ENCODE peak calls at places on chromosomes 3 and 15, in four cellular contexts. One of them, this sample, is unnamed. For H3K4me1, the result is how much of the 10 kb centered on the place peaks cover.

GRCh38 chr15:82021021-82021420 is 24.8 kb downstream of the MEX3B start:
- DNase-seq in CD8-positive, alpha-beta memory T cell: no peak
- DNase-seq in SK-N-SH: no peak
- DNase-seq in SJSA1: no peak
- DNase-seq in this sample: no peak

GRCh38 chr3:180617049-180617448 is 15.1 kb downstream of the TTC14 start:
- DNase-seq in CD8-positive, alpha-beta memory T cell: no peak
- DNase-seq in SK-N-SH: no peak
- DNase-seq in SJSA1: no peak
- DNase-seq in this sample: no peak

GRCh38 chr15:81410318-81410753 is 36.3 kb upstream of the TMC3 start:
- DNase-seq in CD8-positive, alpha-beta memory T cell: peak
- DNase-seq in SK-N-SH: peak
- DNase-seq in SJSA1: peak
- DNase-seq in this sample: no peak

GRCh38 chr3:9809615-9810356 is at the start of gene TTLL3:
- DNase-seq in CD8-positive, alpha-beta memory T cell: peak
- DNase-seq in SK-N-SH: peak
- DNase-seq in SJSA1: peak
- DNase-seq in this sample: peak

GRCh38 chr3:55189359-55189801 is 261.5 kb upstream of the LRTM1 start:
- DNase-seq in CD8-positive, alpha-beta memory T cell: no peak
- DNase-seq in SK-N-SH: no peak
- DNase-seq in SJSA1: peak
- DNase-seq in this sample: no peak

GRCh38 chr15:70111203-70112017 is 13.7 kb upstream of the TLE3 start:
- DNase-seq in CD8-positive, alpha-beta memory T cell: no peak
- DNase-seq in SK-N-SH: peak
- DNase-seq in SJSA1: peak
- DNase-seq in this sample: peak

GRCh38 chr3:34678580-34678979 is 880.1 kb downstream of the PDCD6IP start:
- DNase-seq in CD8-positive, alpha-beta memory T cell: no peak
- DNase-seq in SK-N-SH: no peak
- DNase-seq in SJSA1: no peak
- DNase-seq in this sample: no peak

GRCh38 chr15:100710213-100710612 is 107.8 kb downstream of the ASB7 start:
- DNase-seq in CD8-positive, alpha-beta memory T cell: no peak
- DNase-seq in SK-N-SH: no peak
- DNase-seq in SJSA1: no peak
- DNase-seq in this sample: no peak

GRCh38 chr15:70027518-70027917 is 70.2 kb downstream of the TLE3 start:
- DNase-seq in CD8-positive, alpha-beta memory T cell: no peak
- DNase-seq in SK-N-SH: no peak
- DNase-seq in SJSA1: no peak
- DNase-seq in this sample: no peak

GRCh38 chr3:105222568-105223093 is 144.1 kb upstream of the ALCAM start:
- DNase-seq in CD8-positive, alpha-beta memory T cell: no peak
- DNase-seq in SK-N-SH: no peak
- DNase-seq in SJSA1: no peak
- DNase-seq in this sample: no peak

GRCh38 chr3:132660745-132661067 is 577 bp downstream of the UBA5 start:
- DNase-seq in CD8-positive, alpha-beta memory T cell: no peak
- DNase-seq in SK-N-SH: peak
- DNase-seq in SJSA1: no peak
- DNase-seq in this sample: no peak

GRCh38 chr3:174937488-174937887 is 78.4 kb downstream of the NAALADL2 start:
- DNase-seq in CD8-positive, alpha-beta memory T cell: no peak
- DNase-seq in SK-N-SH: no peak
- DNase-seq in SJSA1: no peak
- DNase-seq in this sample: no peak

GRCh38 chr3:40616420-40616819 is 91.7 kb downstream of the ZNF621 start:
- DNase-seq in CD8-positive, alpha-beta memory T cell: no peak
- DNase-seq in SK-N-SH: peak
- DNase-seq in SJSA1: no peak
- DNase-seq in this sample: no peak

GRCh38 chr3:196049567-196050122 is 32.2 kb downstream of the TFRC start:
- DNase-seq in CD8-positive, alpha-beta memory T cell: no peak
- DNase-seq in SK-N-SH: no peak
- DNase-seq in SJSA1: no peak
- DNase-seq in this sample: no peak

GRCh38 chr15:61661791-61662190 is 398.5 kb downstream of the VPS13C start:
- DNase-seq in CD8-positive, alpha-beta memory T cell: no peak
- DNase-seq in SK-N-SH: no peak
- DNase-seq in SJSA1: no peak
- DNase-seq in this sample: no peak

GRCh38 chr15:90597477-90598052 is 67.8 kb downstream of the CRTC3 start:
- DNase-seq in CD8-positive, alpha-beta memory T cell: peak
- DNase-seq in SK-N-SH: no peak
- DNase-seq in SJSA1: no peak
- DNase-seq in this sample: no peak

GRCh38 chr15:88785217-88785616 is 18.0 kb upstream of the ACAN start:
- DNase-seq in CD8-positive, alpha-beta memory T cell: no peak
- DNase-seq in SK-N-SH: no peak
- DNase-seq in SJSA1: no peak
- DNase-seq in this sample: no peak

GRCh38 chr3:150177673-150178378 is 207.1 kb upstream of the PFN2 start:
- DNase-seq in CD8-positive, alpha-beta memory T cell: no peak
- DNase-seq in SK-N-SH: no peak
- DNase-seq in SJSA1: no peak
- DNase-seq in this sample: no peak

GRCh38 chr15:40098489-40099261 is 10.0 kb downstream of the BMF start:
- DNase-seq in CD8-positive, alpha-beta memory T cell: peak
- DNase-seq in SK-N-SH: peak
- DNase-seq in SJSA1: peak
- DNase-seq in this sample: peak
- H3K4me1 ChIP-seq in CD8-positive, alpha-beta memory T cell: under half
- H3K4me1 ChIP-seq in SK-N-SH: half or more
- H3K4me1 ChIP-seq in SJSA1: half or more
- H3K4me1 ChIP-seq in this sample: half or more

GRCh38 chr15:52529940-52530339 is 1.3 kb upstream of the MYO5A start:
- DNase-seq in CD8-positive, alpha-beta memory T cell: no peak
- DNase-seq in SK-N-SH: no peak
- DNase-seq in SJSA1: no peak
- DNase-seq in this sample: no peak
- H3K4me3 ChIP-seq in CD8-positive, alpha-beta memory T cell: peak
- H3K4me3 ChIP-seq in SK-N-SH: peak
- H3K4me3 ChIP-seq in SJSA1: no peak
- H3K4me3 ChIP-seq in this sample: no peak

GRCh38 chr3:152973575-152973974 is 138.6 kb downstream of the P2RY1 start:
- DNase-seq in CD8-positive, alpha-beta memory T cell: no peak
- DNase-seq in SK-N-SH: no peak
- DNase-seq in SJSA1: no peak
- DNase-seq in this sample: no peak

GRCh38 chr3:152970851-152971250 is 135.9 kb downstream of the P2RY1 start:
- DNase-seq in CD8-positive, alpha-beta memory T cell: no peak
- DNase-seq in SK-N-SH: no peak
- DNase-seq in SJSA1: no peak
- DNase-seq in this sample: no peak

GRCh38 chr3:152971880-152972279 is 136.9 kb downstream of the P2RY1 start:
- DNase-seq in CD8-positive, alpha-beta memory T cell: no peak
- DNase-seq in SK-N-SH: no peak
- DNase-seq in SJSA1: no peak
- DNase-seq in this sample: no peak

GRCh38 chr3:152968388-152969024 is 133.6 kb downstream of the P2RY1 start:
- DNase-seq in CD8-positive, alpha-beta memory T cell: no peak
- DNase-seq in SK-N-SH: no peak
- DNase-seq in SJSA1: peak
- DNase-seq in this sample: no peak

DNA sequence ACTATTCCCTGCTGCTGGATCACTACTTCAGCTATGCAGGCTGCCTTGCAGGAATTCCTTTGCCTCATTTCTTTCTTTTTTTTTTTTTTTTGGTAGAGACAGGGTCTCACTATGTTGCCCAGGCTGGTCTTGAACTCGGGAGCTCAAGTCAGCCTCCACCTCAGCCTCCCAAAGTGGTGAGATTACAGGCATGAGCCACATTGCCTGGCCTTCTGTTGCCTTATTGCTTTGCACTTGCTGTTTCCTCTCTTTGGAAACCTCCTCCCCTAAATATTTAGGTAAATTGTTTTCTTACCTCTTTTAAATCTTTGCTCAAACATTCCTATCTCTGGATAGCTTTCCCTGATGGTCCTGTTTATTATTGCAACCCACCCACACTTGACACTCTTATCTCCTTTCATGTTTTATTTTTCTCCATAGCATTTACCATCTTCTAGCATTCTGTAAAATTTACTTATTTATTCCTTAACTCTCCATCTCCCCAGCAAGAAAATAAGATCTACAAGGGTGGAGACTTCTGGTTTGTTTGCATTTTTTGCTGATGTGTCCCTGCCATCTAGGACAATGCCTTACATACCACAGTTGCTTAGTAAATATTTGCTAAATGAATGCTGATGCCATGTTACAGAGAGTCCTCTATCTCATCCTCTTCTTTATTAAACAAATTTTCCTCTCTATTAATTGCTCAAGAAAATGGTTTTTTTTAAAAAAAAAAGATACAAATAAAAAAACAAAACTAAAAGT is 134.8 kb downstream of the P2RY1 start:
- DNase-seq in CD8-positive, alpha-beta memory T cell: no peak
- DNase-seq in SK-N-SH: no peak
- DNase-seq in SJSA1: peak
- DNase-seq in this sample: no peak
- H3K4me1 ChIP-seq in CD8-positive, alpha-beta memory T cell: under half
- H3K4me1 ChIP-seq in SK-N-SH: under half
- H3K4me1 ChIP-seq in SJSA1: under half
- H3K4me1 ChIP-seq in this sample: under half

GRCh38 chr3:143608966-143609365 is 239.3 kb downstream of the SLC9A9 start:
- DNase-seq in CD8-positive, alpha-beta memory T cell: no peak
- DNase-seq in SK-N-SH: no peak
- DNase-seq in SJSA1: no peak
- DNase-seq in this sample: no peak
- H3K4me3 ChIP-seq in CD8-positive, alpha-beta memory T cell: no peak
- H3K4me3 ChIP-seq in SK-N-SH: no peak
- H3K4me3 ChIP-seq in SJSA1: no peak
- H3K4me3 ChIP-seq in this sample: no peak

GRCh38 chr15:77058468-77058867 is 12.4 kb downstream of the TSPAN3 start:
- DNase-seq in CD8-positive, alpha-beta memory T cell: no peak
- DNase-seq in SK-N-SH: no peak
- DNase-seq in SJSA1: no peak
- DNase-seq in this sample: no peak
- H3K4me1 ChIP-seq in CD8-positive, alpha-beta memory T cell: under half
- H3K4me1 ChIP-seq in SK-N-SH: under half
- H3K4me1 ChIP-seq in SJSA1: under half
- H3K4me1 ChIP-seq in this sample: under half

DNA sequence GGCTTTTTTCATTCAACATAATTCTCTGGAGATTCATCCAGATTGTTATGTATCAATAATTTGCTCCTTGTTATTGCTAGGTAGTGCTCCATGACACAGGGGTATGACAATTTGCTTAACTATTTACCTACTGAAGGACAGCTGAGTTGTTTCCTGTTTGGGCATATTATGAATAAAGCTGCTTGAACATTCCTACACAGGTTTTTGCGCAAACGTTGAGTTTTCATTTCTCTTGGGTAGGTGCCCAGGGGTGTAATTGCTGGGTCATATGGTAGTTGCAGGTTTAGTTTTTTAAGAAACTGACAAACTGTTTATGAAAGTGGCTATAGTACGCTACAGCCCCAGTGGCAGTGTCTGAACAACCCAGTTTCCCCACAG is 21.4 kb downstream of the BDH1 start:
- DNase-seq in CD8-positive, alpha-beta memory T cell: no peak
- DNase-seq in SK-N-SH: no peak
- DNase-seq in SJSA1: no peak
- DNase-seq in this sample: no peak
- H3K4me3 ChIP-seq in CD8-positive, alpha-beta memory T cell: no peak
- H3K4me3 ChIP-seq in SK-N-SH: no peak
- H3K4me3 ChIP-seq in SJSA1: no peak
- H3K4me3 ChIP-seq in this sample: no peak

DNA sequence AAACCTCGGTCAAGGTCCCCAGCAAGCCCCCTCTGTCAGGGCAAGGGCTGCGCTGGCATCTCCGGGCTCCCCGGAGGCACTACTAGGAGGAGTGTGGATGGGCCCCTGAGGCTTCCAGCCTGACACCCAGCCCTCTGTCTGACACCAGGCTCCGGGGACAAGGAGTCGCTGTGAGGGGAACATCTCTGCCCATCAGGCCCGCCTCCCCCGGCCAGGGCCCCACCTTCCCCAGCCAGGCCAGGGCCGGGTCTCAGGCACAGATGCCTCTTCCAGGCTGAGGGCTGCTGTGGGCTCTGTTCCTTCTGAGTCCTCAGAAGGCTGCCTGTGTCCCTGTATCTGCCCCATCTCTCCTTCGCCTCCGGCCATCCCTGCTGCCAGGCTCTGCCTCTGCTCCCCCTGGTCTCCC is 15.8 kb downstream of the CSPG4 start:
- DNase-seq in CD8-positive, alpha-beta memory T cell: no peak
- DNase-seq in SK-N-SH: peak
- DNase-seq in SJSA1: no peak
- DNase-seq in this sample: no peak
- H3K4me1 ChIP-seq in CD8-positive, alpha-beta memory T cell: under half
- H3K4me1 ChIP-seq in SK-N-SH: half or more
- H3K4me1 ChIP-seq in SJSA1: under half
- H3K4me1 ChIP-seq in this sample: half or more

DNA sequence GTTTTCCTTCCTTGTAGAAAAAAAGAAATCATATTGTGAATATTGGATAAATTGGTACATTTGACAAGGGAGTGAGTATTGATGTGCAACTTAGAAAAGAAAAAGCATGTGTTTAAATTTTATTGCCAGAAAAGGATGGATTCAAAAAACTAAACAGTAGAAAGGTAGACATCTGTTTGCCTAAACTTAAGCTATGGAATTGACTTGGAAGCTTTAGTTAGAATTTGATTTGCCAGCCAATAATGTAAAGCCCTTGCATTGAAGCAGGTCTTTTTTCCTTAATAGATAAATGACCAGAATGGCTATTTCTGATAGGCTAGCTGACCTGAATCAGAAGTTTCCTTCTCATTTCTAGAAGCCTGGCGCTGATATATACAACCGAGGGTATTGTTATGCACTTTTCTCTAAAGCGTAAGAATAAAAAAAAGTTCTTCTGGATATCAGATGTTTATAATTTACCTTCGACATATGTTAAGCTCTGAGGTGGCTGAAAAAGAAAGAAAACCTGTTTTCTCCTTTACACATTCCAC is 4.2 kb downstream of the RARB start:
- DNase-seq in CD8-positive, alpha-beta memory T cell: no peak
- DNase-seq in SK-N-SH: no peak
- DNase-seq in SJSA1: peak
- DNase-seq in this sample: no peak
- H3K4me3 ChIP-seq in CD8-positive, alpha-beta memory T cell: no peak
- H3K4me3 ChIP-seq in SK-N-SH: no peak
- H3K4me3 ChIP-seq in SJSA1: peak
- H3K4me3 ChIP-seq in this sample: no peak

DNA sequence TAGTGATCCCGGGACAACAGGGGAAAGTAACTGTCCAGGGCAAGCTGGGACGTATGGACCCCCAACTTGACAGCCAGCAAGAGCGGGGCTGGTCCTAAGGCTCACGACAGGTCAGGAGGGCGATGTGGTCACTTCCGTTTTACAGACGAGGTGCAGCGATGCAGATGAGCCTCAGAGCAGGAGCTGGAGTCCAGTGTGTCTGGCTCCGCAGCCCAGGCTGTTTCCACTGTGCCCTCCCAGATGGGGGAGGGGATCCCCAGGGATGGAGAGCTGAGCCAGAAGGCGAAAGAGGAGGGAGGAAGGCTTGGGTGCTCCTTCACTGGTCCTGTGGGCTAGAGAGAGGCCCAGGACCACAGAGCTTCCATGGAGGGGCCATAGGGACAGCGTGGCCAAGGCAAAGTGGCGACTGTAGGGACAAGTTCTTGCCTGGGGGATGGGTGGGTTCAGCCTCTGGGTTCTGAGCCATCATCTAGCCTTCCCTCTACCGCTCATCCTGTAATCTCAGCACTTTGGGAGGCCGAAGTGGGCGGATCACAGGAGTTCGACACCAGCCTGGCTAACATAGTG is 5.7 kb downstream of the SNX33 start:
- DNase-seq in CD8-positive, alpha-beta memory T cell: no peak
- DNase-seq in SK-N-SH: no peak
- DNase-seq in SJSA1: no peak
- DNase-seq in this sample: no peak
- H3K4me1 ChIP-seq in CD8-positive, alpha-beta memory T cell: under half
- H3K4me1 ChIP-seq in SK-N-SH: under half
- H3K4me1 ChIP-seq in SJSA1: under half
- H3K4me1 ChIP-seq in this sample: half or more